ENCODE peak calls at places on chromosomes 5 and 9, in ten cellular contexts. K is fibroblast of mammary gland, T is cardiac muscle cell, Y is upper lobe of right lung, E is MCF 10A, C is epithelial cell of proximal tubule, P is Caco-2, O is fibroblast of the aortic adventitia, B is foreskin fibroblast, H is RWPE1. S is an unnamed sample.

GRCh38 chr9:126935630-126936029 is 21.0 kb downstream of the RALGPS1 start:
- DNase-seq in K (peak), T (peak), Y (no peak), E (no peak), C (no peak), P (no peak), O (peak), B (no peak), H (no peak), S (no peak)

GRCh38 chr5:122699226-122699625 is 75.7 kb upstream of the SNX2 start:
- DNase-seq in K (peak), T (no peak), Y (no peak), E (no peak), C (no peak), P (no peak), O (no peak), B (no peak), H (no peak), S (no peak)

GRCh38 chr9:6198251-6198650 is 17.4 kb upstream of the IL33 start:
- DNase-seq in K (no peak), T (no peak), Y (no peak), E (no peak), C (no peak), P (no peak), O (no peak), B (no peak), H (no peak), S (no peak)

GRCh38 chr5:122515709-122516431 is 203.8 kb downstream of the SNCAIP start:
- DNase-seq in K (peak), T (peak), Y (no peak), E (peak), C (peak), P (peak), O (peak), B (peak), H (peak), S (peak)

GRCh38 chr5:71932131-71932635 is 175.1 kb upstream of the MAP1B start:
- DNase-seq in K (no peak), T (peak), Y (no peak), E (no peak), C (peak), P (no peak), O (peak), B (no peak), H (no peak), S (peak)

GRCh38 chr9:85344901-85345300 is 396.9 kb downstream of the AGTPBP1 start:
- DNase-seq in K (no peak), T (no peak), Y (no peak), E (peak), C (no peak), P (no peak), O (no peak), B (peak), H (peak), S (no peak)

GRCh38 chr9:126373241-126373640 is 46.6 kb downstream of the MVB12B start:
- DNase-seq in K (no peak), T (no peak), Y (no peak), E (no peak), C (no peak), P (no peak), O (no peak), B (no peak), H (peak), S (peak)

GRCh38 chr9:93582115-93582514 is 5.7 kb downstream of the PHF2 start:
- DNase-seq in K (no peak), T (no peak), Y (peak), E (no peak), C (no peak), P (no peak), O (no peak), B (no peak), H (no peak), S (no peak)

DNA sequence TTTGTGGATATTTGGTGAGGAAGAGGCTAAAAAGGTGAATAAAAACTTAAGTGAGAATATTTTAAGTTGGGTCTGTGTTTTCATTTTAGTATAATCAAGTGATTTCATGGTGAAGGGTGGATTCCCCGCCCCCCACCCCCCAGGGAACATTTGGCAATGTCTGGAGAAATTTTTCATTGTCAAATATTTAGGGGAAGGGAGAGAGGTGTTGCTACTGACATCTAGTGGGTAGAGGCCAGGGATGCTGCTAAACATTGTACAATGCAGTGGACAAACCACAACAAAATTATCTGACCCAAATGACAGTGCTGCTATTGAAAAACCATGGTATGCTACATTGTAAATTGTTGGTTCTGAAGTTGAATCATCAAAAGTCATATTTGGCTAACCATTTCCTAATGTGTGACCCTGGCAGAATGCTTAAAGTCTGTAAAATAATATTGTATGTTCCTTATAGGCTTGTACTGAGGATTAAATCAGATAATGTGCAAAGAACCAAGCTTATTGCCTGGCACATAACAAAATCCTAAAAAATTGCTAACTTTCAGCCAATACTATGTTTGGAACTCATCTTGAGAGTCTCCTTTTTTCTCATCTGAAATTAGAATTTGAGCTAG is 5.6 kb downstream of the C5orf24 start:
- DNase-seq in K (peak), T (peak), Y (no peak), E (peak), C (no peak), P (no peak), O (peak), B (peak), H (peak), S (no peak)
- TF ChIP-seq CTCF in K (peak), T (peak), Y (peak), E (peak), C (peak), P (peak), O (peak), B (peak), H (peak), S (peak)

GRCh38 chr5:142324871-142325676 is at the start of gene SPRY4:
- DNase-seq in K (peak), T (peak), Y (peak), E (peak), C (peak), P (peak), O (peak), B (peak), H (peak), S (peak)

GRCh38 chr5:142325677-142326479 is 1.1 kb upstream of the SPRY4 start:
- DNase-seq in K (peak), T (peak), Y (peak), E (peak), C (no peak), P (peak), O (peak), B (peak), H (peak), S (peak)

GRCh38 chr5:142326480-142326938 is 1.7 kb upstream of the SPRY4 start:
- DNase-seq in K (no peak), T (no peak), Y (no peak), E (no peak), C (no peak), P (no peak), O (peak), B (no peak), H (no peak), S (no peak)

GRCh38 chr5:142330026-142330425 is 5.2 kb upstream of the SPRY4 start:
- DNase-seq in K (no peak), T (no peak), Y (no peak), E (no peak), C (no peak), P (no peak), O (no peak), B (no peak), H (no peak), S (no peak)

DNA sequence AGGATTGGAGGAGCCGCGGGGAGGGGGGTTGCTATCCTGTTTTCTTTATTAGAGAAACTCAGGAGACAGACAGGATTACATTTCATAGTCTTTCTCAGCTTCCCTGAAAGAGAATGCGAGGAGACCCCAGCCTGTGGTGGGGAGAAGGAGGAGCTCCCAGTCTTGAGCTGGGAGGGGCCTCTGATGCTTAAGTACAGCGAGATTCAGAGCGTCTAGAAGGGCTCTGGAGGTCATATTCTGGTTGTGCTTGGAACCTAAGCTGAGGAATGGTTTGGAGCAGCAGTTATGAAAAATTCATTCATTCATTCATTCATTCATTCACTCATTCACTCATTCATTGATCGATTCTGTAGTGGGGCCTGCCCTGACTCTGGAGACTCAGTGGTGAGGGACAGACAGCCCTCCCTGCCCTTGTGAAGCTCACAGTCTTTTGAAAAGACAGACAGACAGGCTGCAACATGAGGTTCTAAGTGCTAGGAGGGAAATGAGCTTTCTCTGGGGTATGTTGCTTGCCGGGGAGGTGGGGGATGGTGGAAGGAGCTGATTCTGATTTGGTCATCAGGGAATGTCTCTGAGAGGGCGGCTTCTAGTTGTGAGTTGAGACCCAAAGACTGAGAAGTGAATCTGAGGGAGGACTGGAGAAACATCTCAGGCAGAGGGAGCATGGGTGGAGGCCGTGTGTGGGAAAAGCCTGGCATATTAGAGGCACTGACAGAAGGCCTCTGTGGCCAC is 2.5 kb upstream of the SPRY4 start:
- DNase-seq in K (peak), T (peak), Y (no peak), E (peak), C (no peak), P (no peak), O (peak), B (peak), H (peak), S (no peak)
- TF ChIP-seq CTCF in K (peak), T (no peak), Y (no peak), E (no peak), C (no peak), P (no peak), O (peak), B (peak), H (no peak), S (no peak)

DNA sequence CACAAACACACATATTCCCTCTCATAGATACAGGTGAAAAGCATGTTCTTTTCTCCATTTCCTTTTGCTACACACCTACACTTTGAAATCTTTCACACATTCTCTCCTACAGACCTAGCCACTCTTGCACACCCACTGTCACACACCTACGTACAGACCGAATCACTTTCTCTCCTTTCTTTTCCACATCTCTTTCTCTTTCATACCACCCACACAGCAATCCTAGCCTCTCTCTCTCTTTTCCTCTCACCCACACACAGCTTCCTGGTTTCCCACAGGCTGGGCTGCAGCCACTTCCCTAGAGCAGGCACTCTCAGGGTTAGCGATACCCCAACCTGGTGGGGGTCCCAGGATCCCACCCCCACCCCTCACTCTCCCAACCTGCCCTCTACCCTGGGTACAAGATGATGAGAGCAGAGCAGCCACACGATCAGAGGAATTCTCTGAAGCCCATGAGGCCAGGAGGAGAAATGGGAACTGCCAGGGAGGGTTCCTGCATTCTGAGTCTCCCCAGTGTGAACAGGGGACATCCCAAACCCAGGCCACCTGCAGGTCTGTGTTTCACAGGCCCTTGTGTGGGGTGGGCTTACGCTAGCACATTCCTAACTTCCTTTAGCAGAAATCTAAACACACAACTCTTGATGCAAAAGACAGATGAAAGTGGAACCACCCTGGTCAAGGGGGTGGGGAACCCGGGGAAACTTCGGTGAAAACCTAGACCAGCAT is 17.1 kb upstream of the SYNPO start:
- DNase-seq in K (no peak), T (no peak), Y (no peak), E (no peak), C (no peak), P (no peak), O (no peak), B (no peak), H (no peak), S (no peak)
- TF ChIP-seq CTCF in K (no peak), T (no peak), Y (no peak), E (no peak), C (no peak), P (no peak), O (no peak), B (no peak), H (no peak), S (no peak)

GRCh38 chr5:171451421-171451820 is 32.0 kb downstream of the FGF18 start:
- DNase-seq in K (no peak), T (no peak), Y (no peak), E (no peak), C (no peak), P (no peak), O (no peak), B (no peak), H (no peak), S (no peak)

GRCh38 chr5:171453988-171454387 is 34.5 kb downstream of the FGF18 start:
- DNase-seq in K (no peak), T (no peak), Y (no peak), E (no peak), C (no peak), P (no peak), O (no peak), B (no peak), H (no peak), S (no peak)

GRCh38 chr5:171453056-171453725 is 33.7 kb downstream of the FGF18 start:
- DNase-seq in K (no peak), T (no peak), Y (no peak), E (no peak), C (no peak), P (no peak), O (no peak), B (no peak), H (no peak), S (no peak)

GRCh38 chr5:171449426-171449825 is 30.0 kb downstream of the FGF18 start:
- DNase-seq in K (no peak), T (no peak), Y (no peak), E (no peak), C (no peak), P (no peak), O (no peak), B (no peak), H (no peak), S (no peak)

GRCh38 chr5:171450423-171451246 is 31.2 kb downstream of the FGF18 start:
- DNase-seq in K (peak), T (peak), Y (no peak), E (peak), C (no peak), P (no peak), O (peak), B (peak), H (peak), S (no peak)
- TF ChIP-seq CTCF in K (no peak), T (no peak), Y (no peak), E (no peak), C (no peak), P (no peak), O (no peak), B (no peak), H (no peak), S (no peak)

DNA sequence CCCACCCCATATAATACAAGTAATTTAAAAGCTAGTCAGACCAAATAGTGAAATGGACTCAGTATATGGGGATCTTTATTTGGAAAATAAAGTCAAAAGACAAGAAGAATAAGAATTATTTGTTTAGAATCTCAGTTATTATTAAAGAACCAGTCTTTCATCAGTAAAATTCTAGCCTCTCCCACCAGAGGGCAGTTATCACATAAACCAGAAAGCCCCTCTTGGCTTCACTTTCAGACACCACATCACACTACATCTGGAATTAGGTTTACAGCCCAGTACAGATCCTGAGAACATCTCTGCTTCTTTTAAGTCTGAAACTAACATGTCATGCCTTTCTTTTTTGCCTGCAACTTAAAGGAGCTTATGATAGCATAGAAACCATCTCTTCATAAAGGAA is 12.2 kb upstream of the HSPB3 start:
- DNase-seq in K (peak), T (peak), Y (no peak), E (peak), C (no peak), P (no peak), O (peak), B (peak), H (peak), S (no peak)
- TF ChIP-seq CTCF in K (peak), T (peak), Y (peak), E (peak), C (peak), P (peak), O (peak), B (peak), H (peak), S (peak)

DNA sequence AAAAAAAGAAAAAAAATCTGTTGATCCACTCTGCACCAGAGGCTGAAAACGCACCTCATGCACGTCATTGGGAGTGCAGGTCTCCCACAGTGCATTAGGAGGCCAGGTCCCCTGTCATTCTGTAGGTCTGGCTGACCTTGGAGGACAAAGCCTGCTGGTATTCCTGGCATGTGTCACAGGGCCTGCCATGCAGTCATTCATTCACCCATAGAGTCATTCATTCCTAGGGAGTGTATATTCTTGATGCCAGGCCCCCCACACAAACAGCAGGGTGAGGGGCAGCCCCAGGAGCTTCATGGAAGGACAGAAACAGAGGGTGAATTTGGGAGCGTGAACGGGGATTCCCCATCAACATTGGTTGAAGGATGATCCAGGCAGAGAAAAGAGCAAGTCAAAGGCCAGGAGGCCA is 2.2 kb downstream of the GBGT1 start:
- DNase-seq in K (no peak), T (no peak), Y (peak), E (no peak), C (no peak), P (peak), O (no peak), B (no peak), H (no peak), S (no peak)
- TF ChIP-seq CTCF in K (no peak), T (no peak), Y (no peak), E (no peak), C (no peak), P (no peak), O (no peak), B (no peak), H (no peak), S (no peak)

GRCh38 chr9:137317979-137318511 is 16.0 kb upstream of the NRARP start:
- DNase-seq in K (no peak), T (no peak), Y (no peak), E (no peak), C (no peak), P (no peak), O (no peak), B (no peak), H (no peak), S (no peak)

GRCh38 chr9:137319434-137319975 is 17.4 kb upstream of the NRARP start:
- DNase-seq in K (no peak), T (no peak), Y (no peak), E (no peak), C (no peak), P (no peak), O (no peak), B (no peak), H (no peak), S (no peak)

GRCh38 chr9:137318565-137318964 is 16.5 kb upstream of the NRARP start:
- DNase-seq in K (no peak), T (no peak), Y (no peak), E (no peak), C (no peak), P (no peak), O (no peak), B (no peak), H (no peak), S (no peak)

GRCh38 chr9:137319976-137320551 is 18.0 kb upstream of the NRARP start:
- DNase-seq in K (no peak), T (no peak), Y (no peak), E (no peak), C (no peak), P (no peak), O (no peak), B (no peak), H (no peak), S (no peak)

DNA sequence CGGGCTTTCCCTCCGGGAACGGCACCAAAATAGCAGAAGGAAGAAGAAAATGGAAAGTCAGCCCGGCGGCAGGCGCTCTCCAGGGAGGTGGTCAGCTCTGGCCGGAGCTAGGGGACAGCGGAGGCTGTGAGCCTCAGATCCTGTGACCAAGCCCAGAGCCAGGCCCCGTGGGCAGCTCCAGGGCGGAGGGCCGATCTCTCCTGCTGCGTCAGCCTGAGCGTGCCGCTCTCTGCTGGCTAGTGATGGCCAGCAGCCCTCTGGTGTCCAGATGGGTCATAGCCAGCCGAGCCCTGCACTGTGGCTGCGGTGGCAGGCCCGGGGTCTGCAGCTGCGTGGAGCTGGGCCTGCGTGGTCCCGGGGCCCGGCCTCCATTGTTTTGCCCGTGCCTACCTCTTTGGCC is 16.9 kb upstream of the NRARP start:
- DNase-seq in K (peak), T (no peak), Y (no peak), E (no peak), C (no peak), P (peak), O (no peak), B (peak), H (no peak), S (peak)
- TF ChIP-seq CTCF in K (peak), T (no peak), Y (peak), E (no peak), C (no peak), P (peak), O (no peak), B (peak), H (no peak), S (peak)

DNA sequence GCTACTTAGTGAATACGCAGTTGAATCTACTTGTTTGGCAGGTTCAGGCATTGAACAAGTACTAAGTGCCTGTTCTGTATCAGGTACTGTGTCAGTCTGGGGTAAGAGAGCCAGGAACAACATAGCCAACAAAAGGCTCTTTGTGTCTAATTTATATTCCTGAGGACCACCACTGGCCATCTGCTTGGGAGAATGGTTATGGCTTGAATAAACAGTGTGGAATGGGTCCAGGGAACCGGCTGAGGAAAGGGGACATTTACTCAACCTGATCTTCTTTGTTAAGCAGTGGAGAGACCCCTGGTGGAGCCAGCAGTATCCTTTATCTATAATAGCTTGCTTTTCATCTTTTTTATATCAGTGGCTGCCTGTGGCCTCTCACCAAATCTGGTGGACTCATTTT is 38.6 kb downstream of the EXOSC2 start:
- DNase-seq in K (no peak), T (peak), Y (no peak), E (no peak), C (no peak), P (no peak), O (no peak), B (no peak), H (peak), S (no peak)
- TF ChIP-seq CTCF in K (peak), T (no peak), Y (peak), E (no peak), C (peak), P (peak), O (no peak), B (peak), H (no peak), S (no peak)

S was measured in PC-9.